ENCODE peak calls at places on chromosomes 12 and 14, in seven cellular contexts. I is mesendoderm, N is A549, B is neuronal stem cell, J is IMR-90, C is HCT116, X is OCI-LY7. S is an unnamed sample.

GRCh38 chr12:119308743-119309456 is 25.6 kb upstream of the CCDC60 start:
- DNase-seq in I (peak; percentile 59), N (no peak), B (peak; percentile 20), J (no peak), C (no peak), X (no peak), S (no peak)

GRCh38 chr14:103401223-103402214 is 16.3 kb downstream of the MARK3 start:
- DNase-seq in I (peak; percentile 64), N (no peak), B (no peak), J (peak; percentile 87), C (no peak), X (no peak), S (peak; percentile 22)

GRCh38 chr12:123444396-123445026 is 8.0 kb upstream of the RILPL2 start:
- DNase-seq in I (no peak), N (peak; percentile 50), B (no peak), J (peak; percentile 65), C (no peak), X (no peak), S (peak; percentile 80)

GRCh38 chr12:66032739-66033138 is 97.8 kb downstream of the LLPH start:
- DNase-seq in I (no peak), N (no peak), B (no peak), J (no peak), C (no peak), X (no peak), S (no peak)

GRCh38 chr14:91250912-91251311 is 6.4 kb upstream of the GPR68 start:
- DNase-seq in I (no peak), N (no peak), B (no peak), J (no peak), C (no peak), X (no peak), S (no peak)

GRCh38 chr12:126784328-126784921 is 1482.5 kb upstream of the TMEM132C start:
- DNase-seq in I (peak; percentile 86), N (peak; percentile 55), B (peak; percentile 11), J (no peak), C (peak; percentile 66), X (peak; percentile 24), S (no peak)

GRCh38 chr12:13390381-13390856 is 193.9 kb downstream of the EMP1 start:
- DNase-seq in I (no peak), N (peak; percentile 88), B (no peak), J (peak; percentile 1), C (peak; percentile 24), X (no peak), S (peak; percentile 98)

GRCh38 chr14:103770902-103771301 is 55.3 kb downstream of the ZFYVE21 start:
- DNase-seq in I (peak; percentile 41), N (no peak), B (no peak), J (no peak), C (no peak), X (peak; percentile 15), S (no peak)

GRCh38 chr12:30763053-30763452 is 8.3 kb upstream of the CAPRIN2 start:
- DNase-seq in I (no peak), N (no peak), B (no peak), J (no peak), C (no peak), X (no peak), S (no peak)

GRCh38 chr12:673849-674248 is 10.6 kb upstream of the NINJ2 start:
- DNase-seq in I (no peak), N (no peak), B (no peak), J (no peak), C (no peak), X (no peak), S (no peak)

GRCh38 chr14:65943150-65943549 is 530.6 kb downstream of the FUT8 start:
- DNase-seq in I (no peak), N (no peak), B (no peak), J (no peak), C (no peak), X (no peak), S (no peak)

GRCh38 chr12:93317227-93317626 is 60.5 kb upstream of the NUDT4 start:
- DNase-seq in I (peak; percentile 41), N (peak; percentile 16), B (no peak), J (no peak), C (no peak), X (no peak), S (peak; percentile 89)

GRCh38 chr12:55713721-55714120 is 2.1 kb upstream of the BLOC1S1 start:
- DNase-seq in I (no peak), N (peak; percentile 40), B (no peak), J (peak; percentile 89), C (no peak), X (no peak), S (no peak)

GRCh38 chr14:70361893-70362292 is 2.4 kb upstream of the COX16 start:
- DNase-seq in I (no peak), N (no peak), B (no peak), J (no peak), C (no peak), X (no peak), S (no peak)

GRCh38 chr14:97359391-97359790 is 562.2 kb downstream of the VRK1 start:
- DNase-seq in I (no peak), N (no peak), B (no peak), J (no peak), C (no peak), X (no peak), S (no peak)

GRCh38 chr12:89756638-89757321 is 48.1 kb upstream of the ATP2B1 start:
- DNase-seq in I (peak; percentile 33), N (peak; percentile 95), B (no peak), J (peak; percentile 99), C (peak; percentile 89), X (peak; percentile 74), S (peak; percentile 29)

GRCh38 chr12:110583137-110584059 is at the start of gene PPTC7:
- DNase-seq in I (peak; percentile 98), N (peak; percentile 95), B (peak; percentile 93), J (peak; percentile 94), C (peak; percentile 91), X (peak; percentile 99), S (peak; percentile 84)

GRCh38 chr14:71466251-71466650 is 466.0 kb upstream of the RGS6 start:
- DNase-seq in I (no peak), N (no peak), B (no peak), J (no peak), C (no peak), X (no peak), S (no peak)

GRCh38 chr14:71467419-71467818 is 464.8 kb upstream of the RGS6 start:
- DNase-seq in I (no peak), N (no peak), B (no peak), J (no peak), C (no peak), X (no peak), S (no peak)

GRCh38 chr14:71468701-71469100 is 463.5 kb upstream of the RGS6 start:
- DNase-seq in I (no peak), N (no peak), B (no peak), J (no peak), C (no peak), X (no peak), S (no peak)

GRCh38 chr14:71465316-71465715 is 466.9 kb upstream of the RGS6 start:
- DNase-seq in I (no peak), N (no peak), B (no peak), J (peak; percentile 55), C (no peak), X (no peak), S (no peak)

DNA sequence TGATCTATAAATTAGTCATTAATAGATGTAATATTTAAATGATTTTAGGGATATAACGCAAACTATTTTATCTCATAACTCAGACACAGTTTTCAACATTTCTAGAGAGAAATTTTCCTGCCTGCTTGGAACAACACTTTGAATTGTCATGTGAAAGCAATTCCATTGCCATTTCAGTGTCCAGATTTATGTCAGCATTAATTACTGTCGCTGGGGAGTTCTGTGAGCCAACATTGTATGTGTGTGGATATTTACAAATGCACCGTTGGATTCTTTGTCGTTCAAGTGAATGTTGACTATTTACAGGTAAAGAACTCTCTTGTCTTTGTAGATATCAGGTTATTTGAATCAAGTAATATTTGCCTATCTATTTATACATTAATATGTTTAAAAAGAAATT is 465.3 kb upstream of the RGS6 start:
- DNase-seq in I (no peak), N (no peak), B (no peak), J (no peak), C (no peak), X (no peak), S (no peak)
- H3K4me2 ChIP-seq in I (no peak overlapping the region), N (no peak overlapping the region), B (no peak overlapping the region), J (no peak overlapping the region), C (no peak overlapping the region), X (no peak overlapping the region), S (no peak overlapping the region)

DNA sequence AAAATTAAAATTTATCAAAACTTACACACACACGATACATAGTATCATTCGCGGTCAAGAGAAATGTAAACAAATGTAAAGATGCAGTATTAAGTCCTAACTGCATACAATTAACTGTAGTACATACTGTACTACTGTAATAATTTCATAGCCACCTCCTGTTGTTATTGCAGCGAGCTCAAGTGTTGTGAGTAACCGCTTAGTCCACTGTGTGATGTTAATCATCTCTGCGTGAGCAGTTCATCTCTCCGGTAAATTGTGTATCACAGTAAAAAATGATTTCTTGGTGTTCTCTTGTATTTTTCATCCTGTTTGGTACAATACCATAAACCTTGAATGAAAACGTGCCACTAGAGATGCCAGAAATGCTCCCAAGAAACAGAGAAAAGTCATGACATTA is 6.5 kb downstream of the EPS8 start:
- DNase-seq in I (no peak), N (no peak), B (no peak), J (no peak), C (no peak), X (no peak), S (no peak)
- H3K4me2 ChIP-seq in I (no peak overlapping the region), N (no peak overlapping the region), B (no peak overlapping the region), J (no peak overlapping the region), C (no peak overlapping the region), X (no peak overlapping the region), S (no peak overlapping the region)

GRCh38 chr12:64016521-64016920 is 172.0 kb downstream of the SRGAP1 start:
- DNase-seq in I (no peak), N (no peak), B (no peak), J (no peak), C (no peak), X (no peak), S (no peak)
- H3K4me2 ChIP-seq in I (no peak overlapping the region), N (no peak overlapping the region), B (no peak overlapping the region), J (no peak overlapping the region), C (no peak overlapping the region), X (no peak overlapping the region), S (no peak overlapping the region)

GRCh38 chr14:100105357-100106169 is 40.3 kb downstream of the EVL start:
- DNase-seq in I (no peak), N (no peak), B (no peak), J (no peak), C (no peak), X (no peak), S (no peak)

GRCh38 chr14:100107236-100107635 is 42.0 kb downstream of the EVL start:
- DNase-seq in I (no peak), N (no peak), B (no peak), J (no peak), C (no peak), X (no peak), S (no peak)

GRCh38 chr14:100104523-100105300 is 39.5 kb downstream of the EVL start:
- DNase-seq in I (peak; percentile 14), N (no peak), B (no peak), J (peak; percentile 72), C (no peak), X (no peak), S (no peak)

GRCh38 chr14:100106661-100107112 is 41.5 kb downstream of the EVL start:
- DNase-seq in I (no peak), N (no peak), B (no peak), J (no peak), C (no peak), X (no peak), S (no peak)

DNA sequence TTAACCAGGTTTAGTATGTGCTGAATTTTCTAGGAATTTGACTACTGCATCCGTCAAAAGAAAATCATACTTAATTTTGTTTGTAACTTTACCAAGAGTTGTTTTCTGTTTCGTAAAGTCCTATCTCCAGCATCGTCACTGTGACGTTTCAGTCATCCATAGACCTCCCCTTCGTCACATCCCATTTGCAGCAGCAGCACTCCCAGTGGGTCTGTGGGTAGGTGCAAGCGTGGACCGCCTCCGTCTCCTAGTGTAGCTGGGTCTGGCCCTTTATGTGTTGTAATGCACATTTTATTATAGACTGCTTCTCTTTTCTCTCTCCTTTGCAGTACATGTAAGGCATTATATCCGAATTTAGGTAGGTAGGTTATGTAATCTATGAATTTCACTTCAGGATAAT is 41.0 kb downstream of the EVL start:
- DNase-seq in I (no peak), N (no peak), B (no peak), J (no peak), C (no peak), X (no peak), S (no peak)
- H3K4me2 ChIP-seq in I (no peak overlapping the region), N (no peak overlapping the region), B (no peak overlapping the region), J (no peak overlapping the region), C (no peak overlapping the region), X (no peak overlapping the region), S (no peak overlapping the region)